ENCODE peak calls at places on chromosomes 2 and 18, in four cellular contexts. One of them, this sample, is unnamed.

GRCh38 chr18:58525517-58525916 is 103.4 kb downstream of the ALPK2 start:
- DNase-seq in natural killer cell: no peak
- DNase-seq in thyroid gland: no peak
- DNase-seq in epithelial cell of esophagus: peak
- DNase-seq in this sample: no peak

GRCh38 chr18:5890606-5891360 is 4.5 kb downstream of the TMEM200C start:
- DNase-seq in natural killer cell: peak
- DNase-seq in thyroid gland: peak
- DNase-seq in epithelial cell of esophagus: peak
- DNase-seq in this sample: no peak

GRCh38 chr18:34626404-34627137 is 83.5 kb upstream of the DTNA start:
- DNase-seq in natural killer cell: no peak
- DNase-seq in thyroid gland: no peak
- DNase-seq in epithelial cell of esophagus: peak
- DNase-seq in this sample: no peak

GRCh38 chr2:233439191-233439590 is 84.9 kb downstream of the DGKD start:
- DNase-seq in natural killer cell: no peak
- DNase-seq in thyroid gland: no peak
- DNase-seq in epithelial cell of esophagus: no peak
- DNase-seq in this sample: no peak

GRCh38 chr2:144084114-144084661 is 435.7 kb downstream of the ZEB2 start:
- DNase-seq in natural killer cell: no peak
- DNase-seq in thyroid gland: no peak
- DNase-seq in epithelial cell of esophagus: peak
- DNase-seq in this sample: no peak

GRCh38 chr18:57542801-57543427 is 43.6 kb downstream of the FECH start:
- DNase-seq in natural killer cell: no peak
- DNase-seq in thyroid gland: no peak
- DNase-seq in epithelial cell of esophagus: peak
- DNase-seq in this sample: no peak

GRCh38 chr2:228700638-228701037 is 519.2 kb upstream of the SPHKAP start:
- DNase-seq in natural killer cell: no peak
- DNase-seq in thyroid gland: no peak
- DNase-seq in epithelial cell of esophagus: peak
- DNase-seq in this sample: no peak

GRCh38 chr2:105789745-105790466 is 45.2 kb downstream of the NCK2 start:
- DNase-seq in natural killer cell: peak
- DNase-seq in thyroid gland: no peak
- DNase-seq in epithelial cell of esophagus: peak
- DNase-seq in this sample: peak

GRCh38 chr2:159516241-159516758 is 100.0 kb downstream of the BAZ2B start:
- DNase-seq in natural killer cell: no peak
- DNase-seq in thyroid gland: no peak
- DNase-seq in epithelial cell of esophagus: peak
- DNase-seq in this sample: no peak

GRCh38 chr18:41660654-41661053 is 294.4 kb upstream of the PIK3C3 start:
- DNase-seq in natural killer cell: no peak
- DNase-seq in thyroid gland: no peak
- DNase-seq in epithelial cell of esophagus: peak
- DNase-seq in this sample: no peak

GRCh38 chr2:8926356-8926755 is 77.1 kb downstream of the MBOAT2 start:
- DNase-seq in natural killer cell: no peak
- DNase-seq in thyroid gland: no peak
- DNase-seq in epithelial cell of esophagus: no peak
- DNase-seq in this sample: no peak

GRCh38 chr2:64021578-64021977 is 2.4 kb upstream of the VPS54 start:
- DNase-seq in natural killer cell: no peak
- DNase-seq in thyroid gland: no peak
- DNase-seq in epithelial cell of esophagus: peak
- DNase-seq in this sample: no peak

GRCh38 chr2:48114256-48114655 is 208.0 kb upstream of the FBXO11 start:
- DNase-seq in natural killer cell: no peak
- DNase-seq in thyroid gland: no peak
- DNase-seq in epithelial cell of esophagus: peak
- DNase-seq in this sample: no peak

GRCh38 chr2:86298411-86299390 is 38.7 kb downstream of the REEP1 start:
- DNase-seq in natural killer cell: no peak
- DNase-seq in thyroid gland: no peak
- DNase-seq in epithelial cell of esophagus: no peak
- DNase-seq in this sample: peak

GRCh38 chr2:48940606-48941005 is 185.1 kb upstream of the LHCGR start:
- DNase-seq in natural killer cell: no peak
- DNase-seq in thyroid gland: no peak
- DNase-seq in epithelial cell of esophagus: no peak
- DNase-seq in this sample: no peak

GRCh38 chr2:133777607-133778006 is 209.3 kb upstream of the NCKAP5 start:
- DNase-seq in natural killer cell: no peak
- DNase-seq in thyroid gland: no peak
- DNase-seq in epithelial cell of esophagus: peak
- DNase-seq in this sample: no peak

GRCh38 chr2:200899482-200899881 is 10.3 kb downstream of the NIF3L1 start:
- DNase-seq in natural killer cell: no peak
- DNase-seq in thyroid gland: no peak
- DNase-seq in epithelial cell of esophagus: no peak
- DNase-seq in this sample: no peak

GRCh38 chr18:76343938-76344569 is 151.0 kb downstream of the ZNF516 start:
- DNase-seq in natural killer cell: no peak
- DNase-seq in thyroid gland: no peak
- DNase-seq in epithelial cell of esophagus: no peak
- DNase-seq in this sample: no peak

GRCh38 chr18:43965691-43966090 is 688.4 kb upstream of the SYT4 start:
- DNase-seq in natural killer cell: no peak
- DNase-seq in thyroid gland: no peak
- DNase-seq in epithelial cell of esophagus: no peak
- DNase-seq in this sample: no peak

GRCh38 chr2:55430536-55430935 is 10.9 kb upstream of the CCDC88A start:
- DNase-seq in natural killer cell: no peak
- DNase-seq in thyroid gland: no peak
- DNase-seq in epithelial cell of esophagus: no peak
- DNase-seq in this sample: no peak

GRCh38 chr2:70498054-70498453 is 55.6 kb downstream of the TGFA start:
- DNase-seq in natural killer cell: no peak
- DNase-seq in thyroid gland: no peak
- DNase-seq in epithelial cell of esophagus: peak
- DNase-seq in this sample: no peak

GRCh38 chr18:27239669-27240068 is 54.6 kb upstream of the CHST9 start:
- DNase-seq in natural killer cell: no peak
- DNase-seq in thyroid gland: no peak
- DNase-seq in epithelial cell of esophagus: no peak
- DNase-seq in this sample: no peak

GRCh38 chr2:113136828-113137775 is 9.7 kb downstream of the IL1RN start:
- DNase-seq in natural killer cell: no peak
- DNase-seq in thyroid gland: peak
- DNase-seq in epithelial cell of esophagus: peak
- DNase-seq in this sample: peak

GRCh38 chr18:72542993-72543361 is 1.2 kb downstream of the CBLN2 start:
- DNase-seq in natural killer cell: no peak
- DNase-seq in thyroid gland: no peak
- DNase-seq in epithelial cell of esophagus: peak
- DNase-seq in this sample: no peak

GRCh38 chr2:236244256-236244655 is 19.9 kb downstream of the ASB18 start:
- DNase-seq in natural killer cell: no peak
- DNase-seq in thyroid gland: no peak
- DNase-seq in epithelial cell of esophagus: no peak
- DNase-seq in this sample: peak

GRCh38 chr2:50401772-50402653 is 629.9 kb downstream of the NRXN1 start:
- DNase-seq in natural killer cell: no peak
- DNase-seq in thyroid gland: peak
- DNase-seq in epithelial cell of esophagus: peak
- DNase-seq in this sample: peak

GRCh38 chr18:9008203-9008708 is 94.2 kb upstream of the NDUFV2 start:
- DNase-seq in natural killer cell: no peak
- DNase-seq in thyroid gland: no peak
- DNase-seq in epithelial cell of esophagus: no peak
- DNase-seq in this sample: no peak

GRCh38 chr18:9950289-9951016 is 36.6 kb downstream of the VAPA start:
- DNase-seq in natural killer cell: no peak
- DNase-seq in thyroid gland: no peak
- DNase-seq in epithelial cell of esophagus: peak
- DNase-seq in this sample: no peak

GRCh38 chr2:70480468-70480867 is 73.2 kb downstream of the TGFA start:
- DNase-seq in natural killer cell: no peak
- DNase-seq in thyroid gland: no peak
- DNase-seq in epithelial cell of esophagus: no peak
- DNase-seq in this sample: no peak

GRCh38 chr2:28709101-28709500 is 42.5 kb upstream of the PPP1CB start:
- DNase-seq in natural killer cell: no peak
- DNase-seq in thyroid gland: peak
- DNase-seq in epithelial cell of esophagus: peak
- DNase-seq in this sample: no peak

GRCh38 chr2:64742678-64743077 is 89.0 kb upstream of the SERTAD2 start:
- DNase-seq in natural killer cell: no peak
- DNase-seq in thyroid gland: no peak
- DNase-seq in epithelial cell of esophagus: no peak
- DNase-seq in this sample: no peak

GRCh38 chr2:145091967-145092366 is 572.0 kb upstream of the ZEB2 start:
- DNase-seq in natural killer cell: no peak
- DNase-seq in thyroid gland: no peak
- DNase-seq in epithelial cell of esophagus: no peak
- DNase-seq in this sample: no peak

GRCh38 chr2:9074930-9075329 is 71.4 kb upstream of the MBOAT2 start:
- DNase-seq in natural killer cell: no peak
- DNase-seq in thyroid gland: no peak
- DNase-seq in epithelial cell of esophagus: peak
- DNase-seq in this sample: no peak

GRCh38 chr2:24121469-24121868 is 1.7 kb downstream of the PFN4 start:
- DNase-seq in natural killer cell: no peak
- DNase-seq in thyroid gland: no peak
- DNase-seq in epithelial cell of esophagus: no peak
- DNase-seq in this sample: no peak

GRCh38 chr2:232731470-232731869 is 34.3 kb downstream of the GIGYF2 start:
- DNase-seq in natural killer cell: no peak
- DNase-seq in thyroid gland: no peak
- DNase-seq in epithelial cell of esophagus: peak
- DNase-seq in this sample: no peak

GRCh38 chr2:226965376-226965775 is 129.5 kb downstream of the RHBDD1 start:
- DNase-seq in natural killer cell: no peak
- DNase-seq in thyroid gland: no peak
- DNase-seq in epithelial cell of esophagus: no peak
- DNase-seq in this sample: no peak

GRCh38 chr18:63290456-63291200 is 28.9 kb downstream of the BCL2 start:
- DNase-seq in natural killer cell: no peak
- DNase-seq in thyroid gland: no peak
- DNase-seq in epithelial cell of esophagus: no peak
- DNase-seq in this sample: no peak

GRCh38 chr2:230779141-230779523 is 66.5 kb downstream of the CAB39 start:
- DNase-seq in natural killer cell: no peak
- DNase-seq in thyroid gland: no peak
- DNase-seq in epithelial cell of esophagus: no peak
- DNase-seq in this sample: no peak

GRCh38 chr2:118095610-118096009 is 7.3 kb downstream of the INSIG2 start:
- DNase-seq in natural killer cell: no peak
- DNase-seq in thyroid gland: no peak
- DNase-seq in epithelial cell of esophagus: peak
- DNase-seq in this sample: no peak

GRCh38 chr2:118098307-118098706 is 10.0 kb downstream of the INSIG2 start:
- DNase-seq in natural killer cell: no peak
- DNase-seq in thyroid gland: no peak
- DNase-seq in epithelial cell of esophagus: no peak
- DNase-seq in this sample: no peak

GRCh38 chr2:118097657-118098056 is 9.4 kb downstream of the INSIG2 start:
- DNase-seq in natural killer cell: no peak
- DNase-seq in thyroid gland: no peak
- DNase-seq in epithelial cell of esophagus: peak
- DNase-seq in this sample: no peak

GRCh38 chr2:118091140-118091478 is 2.8 kb downstream of the INSIG2 start:
- DNase-seq in natural killer cell: no peak
- DNase-seq in thyroid gland: no peak
- DNase-seq in epithelial cell of esophagus: no peak
- DNase-seq in this sample: no peak

DNA sequence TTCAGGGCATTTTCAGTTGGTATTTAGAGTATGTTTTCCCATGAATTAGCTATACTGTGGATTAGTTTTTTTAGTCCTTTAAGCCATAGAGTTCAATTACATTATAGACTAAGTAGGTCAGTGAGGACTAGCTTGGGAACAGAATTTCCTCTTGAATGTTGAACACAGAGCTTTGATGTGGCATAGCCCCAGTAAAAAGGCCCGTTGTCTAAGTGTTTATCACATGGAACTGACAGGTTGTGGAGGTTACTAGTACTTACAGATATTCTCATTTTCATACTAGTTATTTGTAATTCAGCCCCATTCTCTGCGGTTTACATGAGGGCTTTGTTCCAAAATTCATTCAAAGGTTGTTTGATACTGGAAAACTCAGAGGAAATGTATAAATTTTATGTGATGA is 6.2 kb downstream of the INSIG2 start:
- DNase-seq in natural killer cell: no peak
- DNase-seq in thyroid gland: no peak
- DNase-seq in epithelial cell of esophagus: no peak
- DNase-seq in this sample: no peak
- TF ChIP-seq CTCF in natural killer cell: no peak
- TF ChIP-seq CTCF in thyroid gland: no peak
- TF ChIP-seq CTCF in epithelial cell of esophagus: no peak
- TF ChIP-seq CTCF in this sample: no peak

GRCh38 chr2:120855855-120856405 is 120.3 kb downstream of the GLI2 start:
- DNase-seq in natural killer cell: no peak
- DNase-seq in thyroid gland: no peak
- DNase-seq in epithelial cell of esophagus: no peak
- DNase-seq in this sample: no peak

GRCh38 chr2:120857422-120857821 is 121.8 kb downstream of the GLI2 start:
- DNase-seq in natural killer cell: no peak
- DNase-seq in thyroid gland: no peak
- DNase-seq in epithelial cell of esophagus: no peak
- DNase-seq in this sample: no peak

GRCh38 chr2:120857931-120858330 is 122.3 kb downstream of the GLI2 start:
- DNase-seq in natural killer cell: no peak
- DNase-seq in thyroid gland: no peak
- DNase-seq in epithelial cell of esophagus: no peak
- DNase-seq in this sample: no peak

GRCh38 chr2:120854766-120855530 is 119.3 kb downstream of the GLI2 start:
- DNase-seq in natural killer cell: no peak
- DNase-seq in thyroid gland: no peak
- DNase-seq in epithelial cell of esophagus: no peak
- DNase-seq in this sample: no peak

GRCh38 chr2:120856421-120856862 is 120.8 kb downstream of the GLI2 start:
- DNase-seq in natural killer cell: no peak
- DNase-seq in thyroid gland: no peak
- DNase-seq in epithelial cell of esophagus: no peak
- DNase-seq in this sample: no peak
- TF ChIP-seq CTCF in natural killer cell: no peak
- TF ChIP-seq CTCF in thyroid gland: no peak
- TF ChIP-seq CTCF in epithelial cell of esophagus: no peak
- TF ChIP-seq CTCF in this sample: peak

GRCh38 chr2:167333245-167333644 is 445.0 kb downstream of the XIRP2 start:
- DNase-seq in natural killer cell: no peak
- DNase-seq in thyroid gland: no peak
- DNase-seq in epithelial cell of esophagus: no peak
- DNase-seq in this sample: no peak
- TF ChIP-seq CTCF in natural killer cell: no peak
- TF ChIP-seq CTCF in thyroid gland: no peak
- TF ChIP-seq CTCF in epithelial cell of esophagus: peak
- TF ChIP-seq CTCF in this sample: peak

GRCh38 chr2:66428986-66429612 is 5.8 kb upstream of the MEIS1 start:
- DNase-seq in natural killer cell: no peak
- DNase-seq in thyroid gland: no peak
- DNase-seq in epithelial cell of esophagus: peak
- DNase-seq in this sample: no peak
- TF ChIP-seq CTCF in natural killer cell: peak
- TF ChIP-seq CTCF in thyroid gland: peak
- TF ChIP-seq CTCF in epithelial cell of esophagus: peak
- TF ChIP-seq CTCF in this sample: peak

This sample was measured in type B pancreatic cell.